ENCODE peak calls at places on chromosomes 2 and 18, in nine cellular contexts. T, E, G, Q, A, J, C, D and O are unnamed samples. For H3K4me1, the result is how much of the 10 kb centered on the place peaks cover.

GRCh38 chr18:58800582-58800981 is 64.1 kb upstream of the ZNF532 start:
- DNase-seq in Q (no peak), E (no peak), T (no peak), D (no peak), J (no peak), A (no peak), G (no peak), C (no peak), O (no peak)

GRCh38 chr2:14516844-14517243 is 115.7 kb upstream of the LRATD1 start:
- DNase-seq in G (no peak), Q (no peak), C (no peak), E (no peak), A (no peak), J (no peak), D (peak), T (no peak), O (no peak)

GRCh38 chr2:127735537-127736399 is 34.5 kb downstream of the SFT2D3 start:
- DNase-seq in C (no peak), J (no peak), E (no peak), Q (no peak), A (no peak), G (no peak), D (peak), T (no peak), O (no peak)

GRCh38 chr2:238513346-238513745 is 86.6 kb downstream of the ASB1 start:
- DNase-seq in T (no peak), A (peak), E (peak), D (peak), C (peak), Q (peak), G (no peak), J (peak), O (no peak)

GRCh38 chr2:220789961-220790360 is 782.1 kb downstream of the EPHA4 start:
- DNase-seq in J (no peak), T (no peak), E (no peak), G (no peak), D (peak), A (no peak), C (no peak), Q (no peak), O (no peak)

GRCh38 chr2:220966636-220967035 is 605.5 kb downstream of the EPHA4 start:
- DNase-seq in E (no peak), G (no peak), T (no peak), Q (no peak), D (peak), C (no peak), A (no peak), J (no peak), O (no peak)

GRCh38 chr2:159054985-159055384 is 86.5 kb downstream of the TANC1 start:
- DNase-seq in A (no peak), C (no peak), D (no peak), G (no peak), Q (no peak), J (no peak), T (no peak), E (no peak), O (no peak)

GRCh38 chr2:56009758-56010534 is 86.4 kb upstream of the EFEMP1 start:
- DNase-seq in A (peak), E (peak), C (no peak), D (peak), T (no peak), G (no peak), Q (no peak), J (peak), O (no peak)

GRCh38 chr2:179340678-179341077 is 76.0 kb upstream of the SESTD1 start:
- DNase-seq in J (peak), Q (no peak), T (no peak), A (peak), C (no peak), G (no peak), E (peak), D (peak), O (no peak)

GRCh38 chr18:9015689-9016088 is 86.8 kb upstream of the NDUFV2 start:
- DNase-seq in G (no peak), J (no peak), A (no peak), T (no peak), Q (no peak), E (no peak), C (no peak), D (no peak), O (no peak)

GRCh38 chr18:47149457-47150028 is 757 bp downstream of the HDHD2 start:
- DNase-seq in E (peak), A (no peak), Q (peak), J (peak), D (peak), G (no peak), T (no peak), C (no peak), O (no peak)

GRCh38 chr18:44793186-44793585 is 112.5 kb downstream of the SETBP1 start:
- DNase-seq in D (no peak), C (no peak), G (no peak), T (no peak), E (no peak), J (no peak), A (no peak), Q (no peak), O (no peak)
- H3K4me1 ChIP-seq in D (under half), C (under half), G (under half), T (under half), E (under half), J (under half), A (under half), Q (under half), O (under half)

DNA sequence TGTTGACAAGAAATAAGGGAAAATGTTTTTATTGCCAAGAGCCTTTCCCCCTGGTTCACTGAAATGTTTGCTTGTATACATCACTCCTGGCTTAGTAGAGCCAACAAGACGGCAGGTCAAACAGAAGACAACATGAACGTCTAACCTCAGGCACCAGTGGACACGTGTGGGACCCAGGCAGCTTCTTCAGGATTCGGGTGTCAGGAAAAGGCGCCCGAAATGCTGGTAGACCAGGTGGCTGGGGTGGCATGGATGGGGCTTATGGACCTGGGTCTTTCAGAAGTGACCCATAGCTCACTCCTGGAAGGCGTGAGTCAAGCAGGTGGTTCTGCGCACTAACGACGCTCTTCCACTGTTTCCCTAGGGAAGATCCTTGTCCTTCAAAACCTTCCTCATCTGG is 23.3 kb upstream of the NFATC1 start:
- DNase-seq in Q (no peak), E (no peak), T (no peak), C (peak), D (no peak), G (no peak), J (no peak), A (no peak), O (no peak)
- H3K4me1 ChIP-seq in Q (under half), E (under half), T (under half), C (under half), D (under half), G (under half), J (under half), A (under half), O (under half)

GRCh38 chr2:102029952-102030351 is 38.2 kb downstream of the IL1R2 start:
- DNase-seq in C (no peak), T (no peak), G (no peak), E (no peak), Q (no peak), D (no peak), A (no peak), J (no peak), O (no peak)
- H3K4me1 ChIP-seq in C (under half), T (under half), G (under half), E (under half), Q (under half), D (half or more), A (under half), J (under half), O (under half)

GRCh38 chr2:18247282-18248110 is 313.0 kb downstream of the RDH14 start:
- DNase-seq in D (no peak), Q (no peak), J (no peak), G (no peak), T (no peak), C (no peak), E (no peak), A (no peak), O (no peak)

GRCh38 chr2:18242716-18243115 is 317.7 kb downstream of the RDH14 start:
- DNase-seq in E (no peak), D (no peak), T (no peak), C (no peak), G (no peak), Q (no peak), A (no peak), J (no peak), O (no peak)

GRCh38 chr2:18243831-18244230 is 316.6 kb downstream of the RDH14 start:
- DNase-seq in D (no peak), T (no peak), Q (no peak), E (no peak), J (no peak), G (no peak), A (no peak), C (no peak), O (no peak)

GRCh38 chr2:18245375-18245774 is 315.1 kb downstream of the RDH14 start:
- DNase-seq in A (no peak), Q (no peak), C (no peak), D (peak), E (no peak), T (no peak), G (no peak), J (no peak), O (no peak)

DNA sequence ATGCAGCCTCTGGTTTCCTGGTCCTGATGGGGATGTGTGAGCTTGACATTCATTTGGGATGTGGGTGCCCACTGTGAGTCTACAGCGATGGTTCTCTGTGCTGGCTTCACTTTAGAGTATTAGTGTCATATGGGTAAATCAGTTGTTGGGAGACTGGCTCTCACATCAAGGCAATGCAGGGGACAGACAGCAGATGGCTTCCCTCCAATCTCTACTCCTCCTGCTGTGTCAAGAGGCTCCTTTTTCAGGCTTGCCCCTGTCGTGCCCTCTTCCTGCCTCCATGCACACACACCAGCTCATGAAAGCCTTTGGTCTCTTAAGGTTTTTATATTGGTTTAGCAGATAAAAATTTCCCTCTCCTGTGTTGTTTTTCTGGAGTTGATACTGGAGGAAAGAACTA is 315.6 kb downstream of the RDH14 start:
- DNase-seq in E (no peak), A (no peak), Q (no peak), J (peak), T (no peak), D (no peak), C (no peak), G (no peak), O (no peak)
- H3K4me1 ChIP-seq in E (under half), A (under half), Q (under half), J (under half), T (under half), D (under half), C (under half), G (under half), O (under half)

DNA sequence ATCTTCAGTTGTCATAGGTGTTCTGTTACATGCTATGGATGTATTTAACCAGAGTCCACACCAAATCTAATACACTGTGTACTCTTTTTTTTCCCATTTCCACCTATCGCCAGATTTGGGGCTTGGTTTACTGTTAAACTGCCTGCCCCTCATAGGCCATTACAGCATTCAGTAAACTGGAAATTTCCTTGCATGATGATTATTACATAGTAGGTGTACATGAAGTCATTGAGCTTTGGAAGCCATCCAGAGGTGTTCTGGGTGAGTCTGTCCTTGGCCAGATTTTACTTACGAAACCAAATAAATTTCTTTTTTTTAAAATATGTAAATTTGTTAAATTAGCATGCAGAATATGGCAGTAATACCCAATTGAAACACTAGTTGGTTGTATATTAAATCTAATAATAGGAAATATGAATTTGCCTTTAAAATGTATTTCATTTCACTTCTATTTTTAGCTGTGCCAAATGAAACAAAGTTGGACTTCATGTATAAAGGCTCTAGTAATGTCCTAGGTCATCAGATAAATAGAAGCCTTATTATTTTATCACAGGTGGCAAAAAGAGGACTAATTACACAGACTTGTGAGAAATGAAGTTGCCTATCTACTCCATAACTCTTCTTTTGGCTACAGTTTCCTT is 60.7 kb downstream of the COMMD1 start:
- DNase-seq in C (no peak), E (no peak), J (no peak), A (no peak), G (no peak), D (no peak), T (no peak), Q (no peak), O (no peak)
- H3K4me1 ChIP-seq in C (under half), E (under half), J (under half), A (under half), G (under half), D (under half), T (under half), Q (under half), O (under half)

DNA sequence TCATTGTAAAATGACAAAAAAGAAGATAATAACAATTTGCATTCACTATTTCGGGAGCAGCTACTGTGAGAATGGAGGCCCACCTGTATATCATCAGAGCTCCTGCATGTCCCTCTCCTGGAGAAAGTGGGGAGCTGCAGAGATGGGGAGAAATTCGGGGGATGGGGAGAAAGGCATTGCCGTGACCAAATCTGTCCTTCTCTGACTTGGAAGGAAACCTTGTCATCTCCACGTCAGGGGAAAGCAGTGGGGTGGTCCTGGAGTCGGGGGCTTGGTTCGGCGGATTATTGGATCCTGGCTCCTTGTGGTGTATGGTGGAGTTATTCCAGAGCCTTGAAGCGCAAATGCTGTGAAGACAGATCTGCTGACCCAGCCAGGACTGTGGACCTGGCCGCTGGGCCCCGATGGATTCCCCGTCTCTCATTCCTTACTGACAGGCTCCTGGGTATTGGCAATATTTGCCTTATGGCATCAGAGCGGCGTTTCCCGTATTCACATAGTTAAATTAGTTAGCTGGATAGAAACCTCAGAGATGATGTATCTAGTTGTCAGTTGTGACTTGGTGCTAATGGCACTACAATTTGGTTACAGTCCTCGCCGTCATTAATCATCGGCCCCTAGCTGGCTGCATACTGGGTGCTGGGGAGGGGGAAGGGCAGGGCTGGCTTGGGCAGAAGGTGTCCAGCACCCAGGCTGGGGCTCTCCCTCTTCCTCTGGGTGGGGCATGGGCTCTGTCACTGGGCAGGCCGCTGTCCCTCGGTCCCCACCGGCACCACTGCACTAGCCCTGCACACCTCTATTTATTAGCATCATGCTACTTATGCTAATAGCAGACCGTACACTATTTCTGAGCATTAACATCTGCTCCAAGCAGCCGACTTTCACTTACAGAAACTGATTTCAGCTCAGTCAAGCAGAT is 31.7 kb downstream of the CELF4 start:
- DNase-seq in J (peak), E (no peak), A (no peak), T (no peak), D (peak), Q (peak), C (no peak), G (no peak), O (no peak)
- H3K4me1 ChIP-seq in J (under half), E (under half), A (under half), T (under half), D (under half), Q (under half), C (under half), G (under half), O (under half)

GRCh38 chr2:77484026-77484425 is 38.1 kb downstream of the LRRTM4 start:
- DNase-seq in G (no peak), E (no peak), J (peak), Q (no peak), A (peak), C (no peak), T (no peak), D (no peak), O (no peak)
- H3K4me1 ChIP-seq in G (under half), E (under half), J (under half), Q (under half), A (under half), C (under half), T (under half), D (under half), O (under half)

GRCh38 chr2:201960300-201960699 is 73.4 kb upstream of the FZD7 start:
- DNase-seq in J (peak), C (no peak), T (no peak), Q (no peak), D (no peak), E (no peak), G (no peak), A (no peak), O (no peak)
- H3K4me1 ChIP-seq in J (under half), C (under half), T (under half), Q (under half), D (under half), E (under half), G (under half), A (under half), O (under half)